ENCODE peak calls at places on chromosomes 4 and X, in four cellular contexts. A, G, S and D are unnamed samples.
A peak's percentile ranks its signal among the peaks of the same experiment; 100 is the strongest.

GRCh38 chrX:134418317-134419113 is 41.5 kb upstream of the HPRT1 start:
- DNase-seq in A (peak; percentile 2), G (no peak), S (no peak), D (no peak)

GRCh38 chr4:189404271-189404670 is 536.4 kb upstream of the FRG1 start:
- DNase-seq in A (no peak), G (no peak), S (no peak), D (no peak)

GRCh38 chr4:140156529-140157171 is 2.7 kb upstream of the MAML3 start:
- DNase-seq in A (no peak), G (no peak), S (no peak), D (no peak)

GRCh38 chr4:145670422-145670821 is 9.5 kb upstream of the C4orf51 start:
- DNase-seq in A (no peak), G (no peak), S (no peak), D (no peak)

GRCh38 chrX:9724711-9725110 is 40.9 kb downstream of the GPR143 start:
- DNase-seq in A (no peak), G (no peak), S (no peak), D (no peak)

GRCh38 chrX:39577976-39578962 is 519.5 kb downstream of the BCOR start:
- DNase-seq in A (peak; percentile 36), G (peak; percentile 21), S (no peak), D (no peak)

GRCh38 chr4:30802622-30803323 is 82.6 kb downstream of the PCDH7 start:
- DNase-seq in A (peak; percentile 80), G (peak; percentile 19), S (no peak), D (no peak)

GRCh38 chr4:15506464-15506863 is 36.8 kb downstream of the CC2D2A start:
- DNase-seq in A (peak; percentile 39), G (peak; percentile 84), S (no peak), D (no peak)

GRCh38 chr4:147640331-147640730 is 23.1 kb downstream of the TMEM184C start:
- DNase-seq in A (no peak), G (peak; percentile 81), S (no peak), D (no peak)

GRCh38 chrX:148872153-148872540 is 371.7 kb downstream of the AFF2 start:
- DNase-seq in A (peak; percentile 9), G (no peak), S (no peak), D (no peak)

GRCh38 chrX:96126182-96126581 is 558.5 kb upstream of the DIAPH2 start:
- DNase-seq in A (no peak), G (no peak), S (no peak), D (no peak)

GRCh38 chrX:38095971-38096529 is 89.7 kb downstream of the SYTL5 start:
- DNase-seq in A (peak; percentile 11), G (peak; percentile 29), S (no peak), D (no peak)

GRCh38 chr4:8916251-8916913 is 44.7 kb upstream of the HMX1 start:
- DNase-seq in A (no peak), G (no peak), S (no peak), D (no peak)

GRCh38 chr4:15295421-15296162 is 132.2 kb upstream of the C1QTNF7 start:
- DNase-seq in A (no peak), G (peak; percentile 3), S (no peak), D (no peak)

GRCh38 chr4:23333556-23333945 is 556.3 kb downstream of the PPARGC1A start:
- DNase-seq in A (peak; percentile 76), G (peak; percentile 87), S (no peak), D (no peak)

GRCh38 chr4:26938516-26938915 is 77.9 kb downstream of the STIM2 start:
- DNase-seq in A (no peak), G (no peak), S (no peak), D (no peak)

GRCh38 chr4:67393699-67394281 is 151.5 kb downstream of the CENPC start:
- DNase-seq in A (peak; percentile 55), G (peak; percentile 55), S (peak; percentile 53), D (no peak)

GRCh38 chrX:44775726-44776125 is 68.1 kb upstream of the DUSP21 start:
- DNase-seq in A (no peak), G (no peak), S (no peak), D (no peak)

GRCh38 chr4:174100910-174101309 is 182.6 kb downstream of the FBXO8 start:
- DNase-seq in A (no peak), G (no peak), S (no peak), D (no peak)

GRCh38 chrX:155997436-155997835 is at the start of gene IL9R:
- DNase-seq in A (no peak), G (no peak), S (no peak), D (no peak)

GRCh38 chr4:128869801-128870509 is 60.5 kb downstream of the JADE1 start:
- DNase-seq in A (no peak), G (no peak), S (no peak), D (no peak)

GRCh38 chrX:118566359-118566758 is 70.7 kb downstream of the DOCK11 start:
- DNase-seq in A (no peak), G (no peak), S (no peak), D (no peak)

GRCh38 chr4:1693131-1693896 is 9.2 kb upstream of the FAM53A start:
- DNase-seq in A (peak; percentile 81), G (peak; percentile 85), S (peak; percentile 59), D (peak; percentile 64)

GRCh38 chrX:131288738-131289511 is at the start of gene IGSF1:
- DNase-seq in A (peak; percentile 75), G (peak; percentile 66), S (peak; percentile 68), D (no peak)

GRCh38 chrX:1440506-1440905 is 12.2 kb downstream of the ASMTL start:
- DNase-seq in A (no peak), G (no peak), S (no peak), D (no peak)

GRCh38 chr4:137519406-137519805 is 12.9 kb downstream of the PCDH18 start:
- DNase-seq in A (peak; percentile 71), G (peak; percentile 76), S (no peak), D (no peak)

GRCh38 chr4:85489273-85489672 is 14.3 kb downstream of the ARHGAP24 start:
- DNase-seq in A (peak; percentile 52), G (no peak), S (no peak), D (no peak)

GRCh38 chr4:31156221-31156620 is 436.1 kb downstream of the PCDH7 start:
- DNase-seq in A (no peak), G (no peak), S (no peak), D (no peak)

GRCh38 chrX:672931-673330 is 42.3 kb downstream of the SHOX start:
- DNase-seq in A (no peak), G (no peak), S (no peak), D (no peak)

GRCh38 chr4:144799486-144799885 is 153.5 kb downstream of the HHIP start:
- DNase-seq in A (no peak), G (no peak), S (no peak), D (no peak)

GRCh38 chrX:47751670-47752069 is 85.0 kb upstream of the ZNF81 start:
- DNase-seq in A (no peak), G (peak; percentile 5), S (no peak), D (no peak)

GRCh38 chr4:79650794-79651431 is 242.9 kb upstream of the GK2 start:
- DNase-seq in A (peak; percentile 93), G (peak; percentile 85), S (no peak), D (no peak)